ENCODE peak calls at places on chromosomes 5 and 9, in nine cellular contexts. E is left ventricle myocardium inferior, R is mucosa of descending colon, L is cardiac muscle cell, D is GM23248, W is tibial artery, A is left lung, M is breast epithelium, G is hepatocyte. I is an unnamed sample.

GRCh38 chr9:109771084-109771483 is 8.9 kb upstream of the PALM2AKAP2 start:
- DNase-seq in D (peak; percentile 51), A (no peak), E (no peak), R (no peak), M (no peak), G (no peak), W (no peak), L (peak; percentile 76), I (no peak)

GRCh38 chr5:93717162-93717561 is 24.2 kb downstream of the POU5F2 start:
- DNase-seq in D (peak; percentile 56), E (no peak), A (no peak), M (no peak), W (no peak), R (no peak), G (peak; percentile 46), L (peak; percentile 71), I (no peak)

GRCh38 chr9:115300896-115301295 is 182.9 kb upstream of the TNC start:
- DNase-seq in D (no peak), A (no peak), M (no peak), L (no peak), W (no peak), G (no peak), E (no peak), R (no peak), I (no peak)

GRCh38 chr5:145160679-145161078 is 674.5 kb downstream of the PRELID2 start:
- DNase-seq in D (no peak), A (no peak), G (no peak), R (no peak), W (no peak), L (no peak), E (no peak), M (no peak), I (no peak)

GRCh38 chr5:44332360-44332971 is 56.8 kb downstream of the FGF10 start:
- DNase-seq in W (no peak), R (no peak), D (peak; percentile 69), E (no peak), L (peak; percentile 67), A (no peak), M (no peak), G (peak; percentile 73), I (no peak)

GRCh38 chr9:93110400-93110855 is 14.4 kb downstream of the CARD19 start:
- DNase-seq in R (no peak), A (peak; percentile 75), E (no peak), L (no peak), D (no peak), G (no peak), M (no peak), W (peak; percentile 62), I (no peak)

GRCh38 chr9:89185980-89186379 is 7.4 kb upstream of the SHC3 start:
- DNase-seq in L (peak; percentile 62), W (no peak), R (no peak), G (peak; percentile 59), M (no peak), D (peak; percentile 41), A (no peak), E (no peak), I (no peak)

GRCh38 chr5:2751592-2752021 is at the start of gene IRX2:
- DNase-seq in W (no peak), R (peak; percentile 58), G (peak; percentile 95), E (peak; percentile 79), M (peak; percentile 96), A (peak; percentile 92), L (peak; percentile 73), D (peak; percentile 99), I (no peak)

GRCh38 chr5:68027519-68027918 is 188.0 kb upstream of the PIK3R1 start:
- DNase-seq in M (no peak), G (peak; percentile 45), D (peak; percentile 80), R (peak; percentile 17), E (no peak), L (peak; percentile 80), W (no peak), A (no peak), I (no peak)

GRCh38 chr5:56326116-56326515 is 93.0 kb upstream of the ANKRD55 start:
- DNase-seq in D (no peak), W (no peak), M (no peak), G (no peak), E (no peak), R (no peak), A (no peak), L (no peak), I (no peak)

GRCh38 chr5:155263381-155263780 is 249.8 kb downstream of the KIF4B start:
- DNase-seq in D (no peak), L (no peak), A (no peak), E (no peak), M (no peak), R (no peak), W (no peak), G (no peak), I (no peak)

GRCh38 chr9:120913673-120914266 is 12.8 kb downstream of the TRAF1 start:
- DNase-seq in M (no peak), R (no peak), L (no peak), E (no peak), G (no peak), D (peak; percentile 12), W (no peak), A (no peak), I (no peak)

GRCh38 chr5:45623855-45624254 is 72.3 kb downstream of the HCN1 start:
- DNase-seq in L (no peak), M (no peak), A (no peak), W (no peak), R (no peak), E (no peak), G (no peak), D (no peak), I (no peak)

GRCh38 chr5:113512341-113512740 is 1.2 kb upstream of the YTHDC2 start:
- DNase-seq in G (no peak), W (no peak), M (no peak), R (no peak), L (no peak), E (no peak), D (no peak), A (no peak), I (no peak)

GRCh38 chr5:137734962-137735530 is 843 bp downstream of the KLHL3 start:
- DNase-seq in D (peak; percentile 63), W (peak; percentile 71), M (no peak), R (peak; percentile 41), L (peak; percentile 70), E (peak; percentile 32), A (peak; percentile 60), G (peak; percentile 44), I (peak; percentile 10)

GRCh38 chr9:113528811-113529210 is 65.3 kb downstream of the RGS3 start:
- DNase-seq in E (no peak), L (no peak), W (no peak), M (no peak), D (no peak), G (no peak), A (peak; percentile 24), R (no peak), I (no peak)

GRCh38 chr5:143106175-143106574 is 297.3 kb downstream of the NR3C1 start:
- DNase-seq in L (peak; percentile 75), A (no peak), G (peak; percentile 32), E (no peak), W (no peak), M (no peak), D (peak; percentile 64), R (peak; percentile 32), I (no peak)

GRCh38 chr9:12231832-12232231 is 461.4 kb upstream of the TYRP1 start:
- DNase-seq in G (no peak), L (no peak), R (no peak), E (no peak), A (no peak), M (no peak), D (no peak), W (no peak), I (no peak)

GRCh38 chr9:12230708-12231107 is 462.5 kb upstream of the TYRP1 start:
- DNase-seq in D (no peak), L (no peak), R (no peak), A (no peak), W (no peak), G (no peak), E (no peak), M (no peak), I (no peak)

DNA sequence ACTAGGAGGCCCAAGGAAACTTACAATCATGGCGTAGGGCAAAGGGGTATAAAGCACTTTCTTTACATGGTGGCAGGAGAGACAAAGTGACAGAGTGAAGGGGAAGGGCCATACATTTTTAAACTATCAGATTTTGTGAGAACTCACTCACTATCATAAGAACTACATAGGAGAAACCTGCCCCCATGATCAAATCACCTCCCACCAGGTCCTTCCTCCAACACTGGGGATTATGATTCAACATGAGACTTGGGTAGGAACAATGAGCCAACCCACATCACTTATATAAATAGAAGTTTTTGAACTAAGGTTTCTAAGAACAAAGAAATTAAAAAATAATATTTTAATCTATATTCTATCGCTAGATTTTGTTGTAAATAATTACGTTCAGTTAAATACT is 460.3 kb upstream of the TYRP1 start:
- DNase-seq in G (no peak), R (no peak), D (no peak), W (no peak), M (no peak), A (no peak), E (no peak), L (no peak), I (no peak)
- H3K9me3 ChIP-seq in G (no peaks in the 10 kb centered on the region), R (peaks cover 32% of the 10 kb centered on the region), D (no peaks in the 10 kb centered on the region), W (no peaks in the 10 kb centered on the region), M (peaks cover 14% of the 10 kb centered on the region), A (peaks cover 11% of the 10 kb centered on the region), E (peaks cover 20% of the 10 kb centered on the region), L (no peaks in the 10 kb centered on the region), I (no peaks in the 10 kb centered on the region)

DNA sequence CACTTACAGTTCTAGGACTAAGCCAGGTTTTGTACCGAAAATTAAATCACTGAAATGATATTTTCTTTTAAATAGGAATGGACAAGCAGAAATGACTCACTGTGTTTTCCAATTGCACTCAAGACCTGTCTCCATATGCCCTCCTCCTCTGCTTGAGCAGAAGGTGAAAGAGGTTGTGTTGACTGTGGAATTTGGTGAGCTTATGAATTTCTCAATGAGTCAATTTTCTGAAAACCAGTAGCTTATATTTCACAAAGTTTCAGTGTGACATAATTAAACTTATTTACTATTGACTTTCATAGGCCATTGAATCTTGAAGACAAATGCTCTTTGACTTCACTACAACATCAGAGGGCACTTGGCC is 249.9 kb downstream of the NPR3 start:
- DNase-seq in R (no peak), E (no peak), D (peak; percentile 38), A (no peak), G (no peak), M (no peak), L (no peak), W (no peak), I (no peak)
- H3K9me3 ChIP-seq in R (no peaks in the 10 kb centered on the region), E (peaks cover 10% of the 10 kb centered on the region), D (no peaks in the 10 kb centered on the region), A (peaks cover 5% of the 10 kb centered on the region), G (no peaks in the 10 kb centered on the region), M (no peaks in the 10 kb centered on the region), L (no peaks in the 10 kb centered on the region), W (no peaks in the 10 kb centered on the region), I (no peaks in the 10 kb centered on the region)

GRCh38 chr5:172714491-172715420 is 56.2 kb downstream of the DUSP1 start:
- DNase-seq in D (peak; percentile 78), E (peak; percentile 82), L (peak; percentile 76), G (peak; percentile 84), A (peak; percentile 86), R (peak; percentile 88), W (peak; percentile 94), M (peak; percentile 62), I (peak; percentile 64)
- H3K9me3 ChIP-seq in D (no peaks in the 10 kb centered on the region), E (no peaks in the 10 kb centered on the region), L (no peaks in the 10 kb centered on the region), G (no peaks in the 10 kb centered on the region), A (no peaks in the 10 kb centered on the region), R (no peaks in the 10 kb centered on the region), W (no peaks in the 10 kb centered on the region), M (no peaks in the 10 kb centered on the region), I (no peaks in the 10 kb centered on the region)

DNA sequence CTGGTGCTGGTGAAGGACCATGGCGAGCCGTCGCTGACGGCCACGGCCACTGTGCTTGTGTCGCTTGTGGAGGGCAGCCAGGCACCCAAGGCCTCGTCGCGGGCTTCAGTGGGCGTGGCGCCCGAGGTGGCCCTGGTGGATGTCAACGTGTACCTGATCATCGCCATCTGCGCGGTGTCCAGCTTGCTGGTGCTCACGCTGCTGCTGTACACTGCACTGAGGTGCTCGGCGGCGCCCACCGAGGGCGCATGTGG is 2.2 kb downstream of the PCDHA10 start:
- DNase-seq in G (no peak), A (no peak), D (no peak), R (no peak), M (no peak), W (no peak), E (no peak), L (no peak), I (no peak)
- H3K9me3 ChIP-seq in G (peaks cover 11% of the 10 kb centered on the region), A (peaks cover 36% of the 10 kb centered on the region), D (peaks cover 2% of the 10 kb centered on the region), R (peaks cover 45% of the 10 kb centered on the region), M (peaks cover 67% of the 10 kb centered on the region), W (no peaks in the 10 kb centered on the region), E (peaks cover 73% of the 10 kb centered on the region), L (no peaks in the 10 kb centered on the region), I (peaks cover 3% of the 10 kb centered on the region)